ENCODE peak calls at places on chromosomes 2 and 18, in seven cellular contexts. V is hepatocyte, H is dorsolateral prefrontal cortex, Q is osteoblast, D is adrenal gland, A is endothelial cell of umbilical vein, P is fibroblast of lung. Z is an unnamed sample. For H3K27me3, the result is how much of the 10 kb centered on the place peaks cover.

GRCh38 chr2:30275256-30275655 is 43.9 kb downstream of the LBH start:
- DNase-seq in V (no peak), H (no peak), Q (no peak), D (no peak), A (no peak), P (no peak), Z (no peak)

GRCh38 chr2:188628989-188629889 is 337.6 kb downstream of the GULP1 start:
- DNase-seq in V (peak), H (no peak), Q (no peak), D (no peak), A (peak), P (peak), Z (peak)

GRCh38 chr2:67561411-67561965 is 164.4 kb downstream of the ETAA1 start:
- DNase-seq in V (peak), H (no peak), Q (peak), D (peak), A (peak), P (peak), Z (peak)

GRCh38 chr2:66432801-66433694 is 1.9 kb upstream of the MEIS1 start:
- DNase-seq in V (peak), H (peak), Q (peak), D (peak), A (peak), P (peak), Z (peak)

GRCh38 chr2:218015831-218016521 is 13.2 kb upstream of the TNS1 start:
- DNase-seq in V (no peak), H (peak), Q (peak), D (no peak), A (no peak), P (no peak), Z (no peak)

GRCh38 chr2:196967126-196967525 is 40.6 kb upstream of the PGAP1 start:
- DNase-seq in V (no peak), H (no peak), Q (peak), D (no peak), A (peak), P (peak), Z (peak)

GRCh38 chr2:237298323-237299118 is 115.4 kb downstream of the COL6A3 start:
- DNase-seq in V (peak), H (no peak), Q (no peak), D (no peak), A (no peak), P (no peak), Z (no peak)

GRCh38 chr2:95278051-95278471 is 3.8 kb downstream of the PROM2 start:
- DNase-seq in V (no peak), H (no peak), Q (peak), D (no peak), A (no peak), P (peak), Z (peak)

GRCh38 chr2:162828545-162828944 is 10.0 kb downstream of the KCNH7 start:
- DNase-seq in V (peak), H (peak), Q (no peak), D (no peak), A (no peak), P (no peak), Z (no peak)

GRCh38 chr18:48293954-48294893 is 115.0 kb downstream of the ZBTB7C start:
- DNase-seq in V (no peak), H (peak), Q (no peak), D (peak), A (no peak), P (no peak), Z (no peak)

DNA sequence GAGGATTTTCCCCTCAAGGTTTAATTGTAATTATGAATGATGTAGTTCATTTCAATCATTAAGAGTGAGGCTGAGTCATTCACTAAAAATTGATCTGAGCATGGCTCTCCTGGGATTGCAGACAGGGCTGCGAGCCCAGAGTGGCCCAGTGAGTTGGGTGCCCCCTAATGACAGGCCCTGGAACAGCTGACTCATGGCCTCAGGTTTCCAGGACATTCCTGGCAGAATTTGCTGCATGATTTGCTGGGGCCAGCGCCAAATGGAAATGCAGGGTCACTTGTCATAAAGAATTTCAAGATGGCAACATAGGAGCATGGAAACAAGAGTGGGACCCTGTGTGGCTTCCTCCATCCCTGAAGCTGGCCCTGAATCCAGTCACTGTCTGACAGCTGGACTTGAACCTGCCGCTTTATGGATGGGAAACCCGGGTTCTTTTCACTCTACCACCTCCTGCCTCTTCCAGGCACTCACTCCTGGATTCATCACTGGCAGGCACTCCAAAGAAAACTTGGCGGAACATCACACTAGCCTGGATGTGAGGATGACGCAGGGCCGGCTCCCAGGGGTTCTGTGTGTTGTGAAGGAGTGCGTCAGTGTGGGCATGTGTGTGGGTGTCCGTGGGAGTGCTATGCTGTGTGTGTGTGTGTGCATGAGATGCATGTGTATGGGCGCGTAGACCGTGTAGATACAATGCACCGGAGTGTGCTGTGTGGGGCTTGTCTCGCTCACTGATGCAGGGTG is 15.2 kb downstream of the OTOF start:
- DNase-seq in V (peak), H (peak), Q (peak), D (peak), A (peak), P (peak), Z (peak)
- TF ChIP-seq CTCF in V (peak), H (peak), Q (peak), D (peak), A (peak), P (peak), Z (peak)

GRCh38 chr2:106685180-106685897 is 198.2 kb downstream of the CD8B2 start:
- DNase-seq in V (no peak), H (no peak), Q (no peak), D (no peak), A (no peak), P (no peak), Z (no peak)
- H3K27me3 ChIP-seq in V (under half), H (under half), Q (under half), D (under half), A (under half), P (under half), Z (under half)

DNA sequence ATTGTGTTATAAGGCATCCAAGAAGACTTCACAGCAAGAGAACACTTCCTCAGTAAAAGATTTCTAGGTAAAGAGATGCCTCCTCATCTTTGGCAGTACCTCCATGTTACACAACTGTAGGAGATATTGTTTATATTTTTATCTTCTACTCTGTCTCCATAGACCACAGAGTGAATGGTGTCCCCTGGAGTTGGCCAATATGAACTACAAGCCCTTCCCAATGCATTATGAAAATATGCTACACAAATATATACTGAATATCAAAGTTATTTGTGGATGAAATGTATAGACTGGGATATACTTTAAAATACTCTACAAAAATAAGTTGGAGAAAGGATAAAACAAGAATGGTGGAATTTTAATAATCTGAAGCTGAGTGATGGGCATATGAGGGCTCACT is 46.7 kb downstream of the MBOAT2 start:
- DNase-seq in V (no peak), H (no peak), Q (no peak), D (no peak), A (no peak), P (no peak), Z (no peak)
- TF ChIP-seq CTCF in V (no peak), H (no peak), Q (peak), D (no peak), A (no peak), P (no peak), Z (peak)

GRCh38 chr2:112579280-112579679 is 5.1 kb upstream of the CHCHD5 start:
- DNase-seq in V (no peak), H (no peak), Q (no peak), D (peak), A (peak), P (peak), Z (peak)
- H3K27me3 ChIP-seq in V (under half), H (under half), Q (under half), D (under half), A (under half), P (under half), Z (under half)

GRCh38 chr2:183070942-183071844 is 7.4 kb upstream of the DUSP19 start:
- DNase-seq in V (peak), H (no peak), Q (peak), D (peak), A (peak), P (peak), Z (peak)
- TF ChIP-seq CTCF in V (peak), H (no peak), Q (peak), D (peak), A (peak), P (peak), Z (peak)

DNA sequence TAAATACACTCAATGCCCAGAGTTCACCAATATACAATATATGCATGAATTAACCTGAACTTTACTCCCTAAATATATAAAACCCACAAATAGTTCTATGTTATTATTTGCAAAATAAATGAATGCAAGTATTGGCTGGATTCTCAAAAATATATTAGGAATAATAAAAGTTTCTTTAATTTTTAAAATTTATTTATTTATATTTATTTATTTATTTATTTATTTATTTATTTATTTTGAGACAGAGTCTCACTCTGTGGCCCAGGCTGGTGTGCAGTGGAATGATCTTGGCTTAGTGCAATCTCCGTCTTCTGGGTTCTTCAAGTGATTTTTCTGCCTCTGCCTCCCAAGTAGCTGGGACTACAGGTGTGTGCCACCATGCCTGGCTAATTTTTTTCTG is 88.7 kb upstream of the TMEFF2 start:
- DNase-seq in V (no peak), H (no peak), Q (no peak), D (no peak), A (no peak), P (no peak), Z (no peak)
- H3K27me3 ChIP-seq in V (under half), H (under half), Q (under half), D (under half), A (under half), P (under half), Z (under half)

GRCh38 chr18:10526211-10526949 is 553 bp downstream of the NAPG start:
- DNase-seq in V (peak), H (no peak), Q (no peak), D (peak), A (peak), P (peak), Z (peak)
- TF ChIP-seq CTCF in V (no peak), H (no peak), Q (no peak), D (no peak), A (no peak), P (no peak), Z (no peak)

Z was measured in brain microvascular endothelial cell.